ENCODE peak calls at places on chromosome 18, in eight cellular contexts. E, Q, X, B, Z, S, U and V are unnamed samples.

GRCh38 chr18:76414936-76415621 is 80.0 kb downstream of the ZNF516 start:
- DNase-seq in E (no peak), Q (no peak), X (no peak), B (no peak), Z (no peak), S (no peak), U (no peak), V (no peak)

GRCh38 chr18:3886575-3887322 is 436.8 kb downstream of the TGIF1 start:
- DNase-seq in E (no peak), Q (no peak), X (no peak), B (no peak), Z (no peak), S (no peak), U (no peak), V (no peak)

GRCh38 chr18:69774831-69775230 is 172.8 kb downstream of the CD226 start:
- DNase-seq in E (no peak), Q (no peak), X (no peak), B (no peak), Z (no peak), S (no peak), U (no peak), V (no peak)

GRCh38 chr18:35430721-35431441 is 53.7 kb upstream of the ZNF396 start:
- DNase-seq in E (no peak), Q (no peak), X (no peak), B (no peak), Z (no peak), S (no peak), U (no peak), V (no peak)

GRCh38 chr18:2396162-2396505 is 175.2 kb downstream of the METTL4 start:
- DNase-seq in E (no peak), Q (no peak), X (no peak), B (no peak), Z (no peak), S (no peak), U (no peak), V (no peak)

GRCh38 chr18:78587096-78587495 is 392.5 kb upstream of the SALL3 start:
- DNase-seq in E (no peak), Q (no peak), X (no peak), B (no peak), Z (no peak), S (no peak), U (no peak), V (no peak)

GRCh38 chr18:79983793-79984192 is 4.6 kb downstream of the TXNL4A start:
- DNase-seq in E (no peak), Q (no peak), X (no peak), B (no peak), Z (no peak), S (no peak), U (no peak), V (no peak)

GRCh38 chr18:36493349-36494281 is 196.1 kb downstream of the FHOD3 start:
- DNase-seq in E (no peak), Q (no peak), X (no peak), B (peak), Z (peak), S (no peak), U (no peak), V (no peak)

GRCh38 chr18:62655520-62656219 is 59.7 kb upstream of the PHLPP1 start:
- DNase-seq in E (no peak), Q (no peak), X (no peak), B (no peak), Z (no peak), S (no peak), U (no peak), V (no peak)

GRCh38 chr18:25639601-25640000 is 287.6 kb upstream of the ZNF521 start:
- DNase-seq in E (no peak), Q (no peak), X (no peak), B (no peak), Z (no peak), S (no peak), U (no peak), V (no peak)

GRCh38 chr18:13500227-13500865 is 226.0 kb downstream of the FAM210A start:
- DNase-seq in E (peak), Q (no peak), X (no peak), B (peak), Z (peak), S (peak), U (no peak), V (no peak)

GRCh38 chr18:31101148-31102019 is 837 bp downstream of the DSC2 start:
- DNase-seq in E (peak), Q (no peak), X (no peak), B (no peak), Z (no peak), S (peak), U (no peak), V (peak)

GRCh38 chr18:61998957-61999356 is 106.2 kb upstream of the RNF152 start:
- DNase-seq in E (no peak), Q (no peak), X (no peak), B (peak), Z (peak), S (no peak), U (peak), V (no peak)